ENCODE peak calls at places on chromosomes 13 and 19, in seven cellular contexts. One of them, this sample, is unnamed.

GRCh38 chr13:101092985-101093384 is 323.3 kb downstream of the NALCN start:
- DNase-seq in colonic mucosa: no peak
- DNase-seq in hepatocyte: no peak
- DNase-seq in psoas muscle: no peak
- DNase-seq in GM13977: no peak
- DNase-seq in epithelial cell of esophagus: peak
- DNase-seq in fibroblast of mammary gland: peak
- DNase-seq in this sample: no peak

GRCh38 chr13:40479196-40479845 is 187.1 kb downstream of the FOXO1 start:
- DNase-seq in colonic mucosa: no peak
- DNase-seq in hepatocyte: no peak
- DNase-seq in psoas muscle: no peak
- DNase-seq in GM13977: no peak
- DNase-seq in epithelial cell of esophagus: no peak
- DNase-seq in fibroblast of mammary gland: no peak
- DNase-seq in this sample: no peak

GRCh38 chr19:1861599-1862031 is 1.8 kb downstream of the KLF16 start:
- DNase-seq in colonic mucosa: peak
- DNase-seq in hepatocyte: no peak
- DNase-seq in psoas muscle: no peak
- DNase-seq in GM13977: no peak
- DNase-seq in epithelial cell of esophagus: no peak
- DNase-seq in fibroblast of mammary gland: no peak
- DNase-seq in this sample: peak

GRCh38 chr19:42441047-42441440 is 1.7 kb downstream of the CXCL17 start:
- DNase-seq in colonic mucosa: no peak
- DNase-seq in hepatocyte: peak
- DNase-seq in psoas muscle: no peak
- DNase-seq in GM13977: no peak
- DNase-seq in epithelial cell of esophagus: peak
- DNase-seq in fibroblast of mammary gland: no peak
- DNase-seq in this sample: no peak

GRCh38 chr19:57355916-57356315 is 4.8 kb downstream of the ZNF304 start:
- DNase-seq in colonic mucosa: no peak
- DNase-seq in hepatocyte: no peak
- DNase-seq in psoas muscle: no peak
- DNase-seq in GM13977: no peak
- DNase-seq in epithelial cell of esophagus: no peak
- DNase-seq in fibroblast of mammary gland: no peak
- DNase-seq in this sample: no peak

GRCh38 chr19:17389957-17390664 is 3.9 kb downstream of the CCDC194 start:
- DNase-seq in colonic mucosa: no peak
- DNase-seq in hepatocyte: no peak
- DNase-seq in psoas muscle: no peak
- DNase-seq in GM13977: no peak
- DNase-seq in epithelial cell of esophagus: no peak
- DNase-seq in fibroblast of mammary gland: no peak
- DNase-seq in this sample: no peak

GRCh38 chr19:9641810-9642209 is 20.8 kb upstream of the ZNF561 start:
- DNase-seq in colonic mucosa: no peak
- DNase-seq in hepatocyte: no peak
- DNase-seq in psoas muscle: no peak
- DNase-seq in GM13977: no peak
- DNase-seq in epithelial cell of esophagus: peak
- DNase-seq in fibroblast of mammary gland: no peak
- DNase-seq in this sample: no peak

GRCh38 chr19:18789883-18790565 is 1.1 kb downstream of the COMP start:
- DNase-seq in colonic mucosa: no peak
- DNase-seq in hepatocyte: peak
- DNase-seq in psoas muscle: peak
- DNase-seq in GM13977: peak
- DNase-seq in epithelial cell of esophagus: no peak
- DNase-seq in fibroblast of mammary gland: peak
- DNase-seq in this sample: no peak

GRCh38 chr13:40235160-40235796 is 431.2 kb downstream of the FOXO1 start:
- DNase-seq in colonic mucosa: no peak
- DNase-seq in hepatocyte: no peak
- DNase-seq in psoas muscle: no peak
- DNase-seq in GM13977: no peak
- DNase-seq in epithelial cell of esophagus: peak
- DNase-seq in fibroblast of mammary gland: peak
- DNase-seq in this sample: peak

GRCh38 chr13:87208636-87209035 is 462.5 kb upstream of the SLITRK5 start:
- DNase-seq in colonic mucosa: no peak
- DNase-seq in hepatocyte: no peak
- DNase-seq in psoas muscle: no peak
- DNase-seq in GM13977: no peak
- DNase-seq in epithelial cell of esophagus: no peak
- DNase-seq in fibroblast of mammary gland: no peak
- DNase-seq in this sample: no peak

GRCh38 chr19:11288349-11288748 is 7.6 kb upstream of the TSPAN16 start:
- DNase-seq in colonic mucosa: no peak
- DNase-seq in hepatocyte: no peak
- DNase-seq in psoas muscle: no peak
- DNase-seq in GM13977: peak
- DNase-seq in epithelial cell of esophagus: peak
- DNase-seq in fibroblast of mammary gland: peak
- DNase-seq in this sample: peak

GRCh38 chr19:55546822-55547614 is 1.7 kb upstream of the SBK3 start:
- DNase-seq in colonic mucosa: peak
- DNase-seq in hepatocyte: peak
- DNase-seq in psoas muscle: peak
- DNase-seq in GM13977: no peak
- DNase-seq in epithelial cell of esophagus: peak
- DNase-seq in fibroblast of mammary gland: peak
- DNase-seq in this sample: peak

GRCh38 chr19:873084-874019 is 13.9 kb downstream of the CFD start:
- DNase-seq in colonic mucosa: peak
- DNase-seq in hepatocyte: no peak
- DNase-seq in psoas muscle: no peak
- DNase-seq in GM13977: peak
- DNase-seq in epithelial cell of esophagus: peak
- DNase-seq in fibroblast of mammary gland: peak
- DNase-seq in this sample: peak

GRCh38 chr13:32761472-32761871 is 175.2 kb downstream of the PDS5B start:
- DNase-seq in colonic mucosa: no peak
- DNase-seq in hepatocyte: no peak
- DNase-seq in psoas muscle: no peak
- DNase-seq in GM13977: no peak
- DNase-seq in epithelial cell of esophagus: no peak
- DNase-seq in fibroblast of mammary gland: no peak
- DNase-seq in this sample: no peak

GRCh38 chr19:38015216-38015615 is 108.2 kb downstream of the SIPA1L3 start:
- DNase-seq in colonic mucosa: no peak
- DNase-seq in hepatocyte: no peak
- DNase-seq in psoas muscle: no peak
- DNase-seq in GM13977: no peak
- DNase-seq in epithelial cell of esophagus: peak
- DNase-seq in fibroblast of mammary gland: no peak
- DNase-seq in this sample: peak

GRCh38 chr19:53007200-53008054 is 6.3 kb upstream of the ERVV-1 start:
- DNase-seq in colonic mucosa: no peak
- DNase-seq in hepatocyte: no peak
- DNase-seq in psoas muscle: no peak
- DNase-seq in GM13977: no peak
- DNase-seq in epithelial cell of esophagus: no peak
- DNase-seq in fibroblast of mammary gland: no peak
- DNase-seq in this sample: no peak

GRCh38 chr19:15124572-15125231 is 17.5 kb downstream of the SYDE1 start:
- DNase-seq in colonic mucosa: peak
- DNase-seq in hepatocyte: peak
- DNase-seq in psoas muscle: no peak
- DNase-seq in GM13977: no peak
- DNase-seq in epithelial cell of esophagus: peak
- DNase-seq in fibroblast of mammary gland: no peak
- DNase-seq in this sample: peak

GRCh38 chr19:29843180-29844051 is 31.6 kb downstream of the CCNE1 start:
- DNase-seq in colonic mucosa: peak
- DNase-seq in hepatocyte: peak
- DNase-seq in psoas muscle: peak
- DNase-seq in GM13977: peak
- DNase-seq in epithelial cell of esophagus: no peak
- DNase-seq in fibroblast of mammary gland: peak
- DNase-seq in this sample: no peak

GRCh38 chr19:28472843-28473242 is 740.1 kb downstream of the UQCRFS1 start:
- DNase-seq in colonic mucosa: peak
- DNase-seq in hepatocyte: no peak
- DNase-seq in psoas muscle: no peak
- DNase-seq in GM13977: no peak
- DNase-seq in epithelial cell of esophagus: no peak
- DNase-seq in fibroblast of mammary gland: no peak
- DNase-seq in this sample: no peak

GRCh38 chr19:5578094-5578846 is 10.5 kb upstream of the TINCR start:
- DNase-seq in colonic mucosa: peak
- DNase-seq in hepatocyte: peak
- DNase-seq in psoas muscle: peak
- DNase-seq in GM13977: peak
- DNase-seq in epithelial cell of esophagus: peak
- DNase-seq in fibroblast of mammary gland: peak
- DNase-seq in this sample: peak

GRCh38 chr13:101520672-101521071 is 68.2 kb downstream of the ITGBL1 start:
- DNase-seq in colonic mucosa: no peak
- DNase-seq in hepatocyte: no peak
- DNase-seq in psoas muscle: no peak
- DNase-seq in GM13977: no peak
- DNase-seq in epithelial cell of esophagus: peak
- DNase-seq in fibroblast of mammary gland: peak
- DNase-seq in this sample: peak

GRCh38 chr13:24618219-24618955 is 61.8 kb upstream of the ATP12A start:
- DNase-seq in colonic mucosa: no peak
- DNase-seq in hepatocyte: no peak
- DNase-seq in psoas muscle: no peak
- DNase-seq in GM13977: peak
- DNase-seq in epithelial cell of esophagus: no peak
- DNase-seq in fibroblast of mammary gland: no peak
- DNase-seq in this sample: no peak

GRCh38 chr19:40419780-40420179 is 6.0 kb downstream of the SERTAD1 start:
- DNase-seq in colonic mucosa: no peak
- DNase-seq in hepatocyte: no peak
- DNase-seq in psoas muscle: no peak
- DNase-seq in GM13977: no peak
- DNase-seq in epithelial cell of esophagus: no peak
- DNase-seq in fibroblast of mammary gland: no peak
- DNase-seq in this sample: no peak

GRCh38 chr13:73092831-73093230 is 34.0 kb downstream of the KLF5 start:
- DNase-seq in colonic mucosa: no peak
- DNase-seq in hepatocyte: no peak
- DNase-seq in psoas muscle: no peak
- DNase-seq in GM13977: no peak
- DNase-seq in epithelial cell of esophagus: no peak
- DNase-seq in fibroblast of mammary gland: no peak
- DNase-seq in this sample: no peak

GRCh38 chr13:100544866-100545683 is 43.5 kb downstream of the GGACT start:
- DNase-seq in colonic mucosa: no peak
- DNase-seq in hepatocyte: no peak
- DNase-seq in psoas muscle: peak
- DNase-seq in GM13977: no peak
- DNase-seq in epithelial cell of esophagus: peak
- DNase-seq in fibroblast of mammary gland: no peak
- DNase-seq in this sample: peak

GRCh38 chr19:53909471-53910169 is 542 bp downstream of the CACNG7 start:
- DNase-seq in colonic mucosa: no peak
- DNase-seq in hepatocyte: no peak
- DNase-seq in psoas muscle: no peak
- DNase-seq in GM13977: peak
- DNase-seq in epithelial cell of esophagus: no peak
- DNase-seq in fibroblast of mammary gland: no peak
- DNase-seq in this sample: no peak

GRCh38 chr13:50404769-50405168 is 389.5 kb downstream of the KCNRG start:
- DNase-seq in colonic mucosa: no peak
- DNase-seq in hepatocyte: no peak
- DNase-seq in psoas muscle: no peak
- DNase-seq in GM13977: no peak
- DNase-seq in epithelial cell of esophagus: no peak
- DNase-seq in fibroblast of mammary gland: no peak
- DNase-seq in this sample: no peak

GRCh38 chr13:98482476-98483444 is 94.1 kb downstream of the STK24 start:
- DNase-seq in colonic mucosa: peak
- DNase-seq in hepatocyte: no peak
- DNase-seq in psoas muscle: peak
- DNase-seq in GM13977: peak
- DNase-seq in epithelial cell of esophagus: peak
- DNase-seq in fibroblast of mammary gland: peak
- DNase-seq in this sample: peak

GRCh38 chr13:112958127-112958989 is 10.7 kb upstream of the MCF2L start:
- DNase-seq in colonic mucosa: no peak
- DNase-seq in hepatocyte: no peak
- DNase-seq in psoas muscle: no peak
- DNase-seq in GM13977: no peak
- DNase-seq in epithelial cell of esophagus: no peak
- DNase-seq in fibroblast of mammary gland: no peak
- DNase-seq in this sample: no peak

GRCh38 chr19:3154957-3155736 is 19.3 kb downstream of the GNA15 start:
- DNase-seq in colonic mucosa: peak
- DNase-seq in hepatocyte: no peak
- DNase-seq in psoas muscle: peak
- DNase-seq in GM13977: peak
- DNase-seq in epithelial cell of esophagus: peak
- DNase-seq in fibroblast of mammary gland: peak
- DNase-seq in this sample: peak

GRCh38 chr13:23348270-23349126 is 85.0 kb downstream of the SACS start:
- DNase-seq in colonic mucosa: no peak
- DNase-seq in hepatocyte: peak
- DNase-seq in psoas muscle: no peak
- DNase-seq in GM13977: no peak
- DNase-seq in epithelial cell of esophagus: no peak
- DNase-seq in fibroblast of mammary gland: peak
- DNase-seq in this sample: no peak
- TF ChIP-seq CTCF in colonic mucosa: no peak
- TF ChIP-seq CTCF in hepatocyte: no peak
- TF ChIP-seq CTCF in psoas muscle: no peak
- TF ChIP-seq CTCF in GM13977: no peak
- TF ChIP-seq CTCF in epithelial cell of esophagus: no peak
- TF ChIP-seq CTCF in fibroblast of mammary gland: no peak
- TF ChIP-seq CTCF in this sample: no peak

GRCh38 chr19:33428627-33429013 is 55.1 kb downstream of the CEBPG start:
- DNase-seq in colonic mucosa: no peak
- DNase-seq in hepatocyte: no peak
- DNase-seq in psoas muscle: peak
- DNase-seq in GM13977: no peak
- DNase-seq in epithelial cell of esophagus: no peak
- DNase-seq in fibroblast of mammary gland: no peak
- DNase-seq in this sample: no peak
- TF ChIP-seq CTCF in colonic mucosa: no peak
- TF ChIP-seq CTCF in hepatocyte: no peak
- TF ChIP-seq CTCF in psoas muscle: no peak
- TF ChIP-seq CTCF in GM13977: no peak
- TF ChIP-seq CTCF in epithelial cell of esophagus: no peak
- TF ChIP-seq CTCF in fibroblast of mammary gland: no peak
- TF ChIP-seq CTCF in this sample: no peak

GRCh38 chr19:4183967-4184717 is 1.7 kb downstream of the ANKRD24 start:
- DNase-seq in colonic mucosa: no peak
- DNase-seq in hepatocyte: no peak
- DNase-seq in psoas muscle: peak
- DNase-seq in GM13977: no peak
- DNase-seq in epithelial cell of esophagus: no peak
- DNase-seq in fibroblast of mammary gland: no peak
- DNase-seq in this sample: peak
- TF ChIP-seq CTCF in colonic mucosa: no peak
- TF ChIP-seq CTCF in hepatocyte: no peak
- TF ChIP-seq CTCF in psoas muscle: no peak
- TF ChIP-seq CTCF in GM13977: no peak
- TF ChIP-seq CTCF in epithelial cell of esophagus: no peak
- TF ChIP-seq CTCF in fibroblast of mammary gland: no peak
- TF ChIP-seq CTCF in this sample: no peak

GRCh38 chr13:51923983-51924539 is 62.3 kb downstream of the CCDC70 start:
- DNase-seq in colonic mucosa: no peak
- DNase-seq in hepatocyte: no peak
- DNase-seq in psoas muscle: no peak
- DNase-seq in GM13977: no peak
- DNase-seq in epithelial cell of esophagus: no peak
- DNase-seq in fibroblast of mammary gland: no peak
- DNase-seq in this sample: peak
- TF ChIP-seq CTCF in colonic mucosa: no peak
- TF ChIP-seq CTCF in hepatocyte: no peak
- TF ChIP-seq CTCF in psoas muscle: no peak
- TF ChIP-seq CTCF in GM13977: peak
- TF ChIP-seq CTCF in epithelial cell of esophagus: peak
- TF ChIP-seq CTCF in fibroblast of mammary gland: peak
- TF ChIP-seq CTCF in this sample: peak

This sample was measured in MCF 10A.